ENCODE peak calls at places on chromosomes 4 and X, in six cellular contexts. One of them, this sample, is unnamed.

GRCh38 chr4:1347410-1347864 is 429 bp downstream of the UVSSA start:
- DNase-seq in AG09319: peak; percentile 59
- DNase-seq in kidney epithelial cell: no peak
- DNase-seq in ecto neural progenitor cell: no peak
- DNase-seq in iris pigment epithelial cell: peak; percentile 93
- DNase-seq in stimulated activated effector memory CD8-positive, alpha-beta T cell treated with anti-CD3 and anti-CD28 coated beads, Interleukin-12 subunit alpha, Interleukin-12 subunit beta, amount 100 ng/mL, for 72 hours: no peak
- DNase-seq in this sample: no peak

GRCh38 chr4:38150021-38150671 is 189.9 kb downstream of the PTTG2 start:
- DNase-seq in AG09319: peak; percentile 49
- DNase-seq in kidney epithelial cell: no peak
- DNase-seq in ecto neural progenitor cell: no peak
- DNase-seq in iris pigment epithelial cell: peak; percentile 88
- DNase-seq in stimulated activated effector memory CD8-positive, alpha-beta T cell treated with anti-CD3 and anti-CD28 coated beads, Interleukin-12 subunit alpha, Interleukin-12 subunit beta, amount 100 ng/mL, for 72 hours: no peak
- DNase-seq in this sample: no peak

GRCh38 chr4:52560844-52561280 is 98.2 kb downstream of the USP46 start:
- DNase-seq in AG09319: peak; percentile 25
- DNase-seq in kidney epithelial cell: no peak
- DNase-seq in ecto neural progenitor cell: no peak
- DNase-seq in iris pigment epithelial cell: peak; percentile 62
- DNase-seq in stimulated activated effector memory CD8-positive, alpha-beta T cell treated with anti-CD3 and anti-CD28 coated beads, Interleukin-12 subunit alpha, Interleukin-12 subunit beta, amount 100 ng/mL, for 72 hours: no peak
- DNase-seq in this sample: no peak

GRCh38 chrX:1327651-1328304 is 8.8 kb upstream of the IL3RA start:
- DNase-seq in AG09319: no peak
- DNase-seq in kidney epithelial cell: no peak
- DNase-seq in ecto neural progenitor cell: no peak
- DNase-seq in iris pigment epithelial cell: no peak
- DNase-seq in stimulated activated effector memory CD8-positive, alpha-beta T cell treated with anti-CD3 and anti-CD28 coated beads, Interleukin-12 subunit alpha, Interleukin-12 subunit beta, amount 100 ng/mL, for 72 hours: no peak
- DNase-seq in this sample: no peak

GRCh38 chr4:183633476-183634058 is 25.4 kb downstream of the RWDD4 start:
- DNase-seq in AG09319: no peak
- DNase-seq in kidney epithelial cell: no peak
- DNase-seq in ecto neural progenitor cell: no peak
- DNase-seq in iris pigment epithelial cell: no peak
- DNase-seq in stimulated activated effector memory CD8-positive, alpha-beta T cell treated with anti-CD3 and anti-CD28 coated beads, Interleukin-12 subunit alpha, Interleukin-12 subunit beta, amount 100 ng/mL, for 72 hours: no peak
- DNase-seq in this sample: no peak

GRCh38 chr4:186915816-186916215 is 192.2 kb upstream of the FAT1 start:
- DNase-seq in AG09319: no peak
- DNase-seq in kidney epithelial cell: no peak
- DNase-seq in ecto neural progenitor cell: no peak
- DNase-seq in iris pigment epithelial cell: peak; percentile 16
- DNase-seq in stimulated activated effector memory CD8-positive, alpha-beta T cell treated with anti-CD3 and anti-CD28 coated beads, Interleukin-12 subunit alpha, Interleukin-12 subunit beta, amount 100 ng/mL, for 72 hours: no peak
- DNase-seq in this sample: no peak

GRCh38 chr4:4782969-4783368 is 76.5 kb upstream of the MSX1 start:
- DNase-seq in AG09319: no peak
- DNase-seq in kidney epithelial cell: no peak
- DNase-seq in ecto neural progenitor cell: no peak
- DNase-seq in iris pigment epithelial cell: peak; percentile 43
- DNase-seq in stimulated activated effector memory CD8-positive, alpha-beta T cell treated with anti-CD3 and anti-CD28 coated beads, Interleukin-12 subunit alpha, Interleukin-12 subunit beta, amount 100 ng/mL, for 72 hours: no peak
- DNase-seq in this sample: no peak

GRCh38 chrX:26597981-26598380 is 382.0 kb downstream of the MAGEB5 start:
- DNase-seq in AG09319: no peak
- DNase-seq in kidney epithelial cell: no peak
- DNase-seq in ecto neural progenitor cell: no peak
- DNase-seq in iris pigment epithelial cell: peak; percentile 47
- DNase-seq in stimulated activated effector memory CD8-positive, alpha-beta T cell treated with anti-CD3 and anti-CD28 coated beads, Interleukin-12 subunit alpha, Interleukin-12 subunit beta, amount 100 ng/mL, for 72 hours: no peak
- DNase-seq in this sample: no peak

GRCh38 chr4:2138846-2139500 is 79.8 kb downstream of the NAT8L start:
- DNase-seq in AG09319: no peak
- DNase-seq in kidney epithelial cell: no peak
- DNase-seq in ecto neural progenitor cell: no peak
- DNase-seq in iris pigment epithelial cell: no peak
- DNase-seq in stimulated activated effector memory CD8-positive, alpha-beta T cell treated with anti-CD3 and anti-CD28 coated beads, Interleukin-12 subunit alpha, Interleukin-12 subunit beta, amount 100 ng/mL, for 72 hours: no peak
- DNase-seq in this sample: no peak

GRCh38 chr4:8123389-8123788 is 35.2 kb downstream of the ABLIM2 start:
- DNase-seq in AG09319: no peak
- DNase-seq in kidney epithelial cell: no peak
- DNase-seq in ecto neural progenitor cell: no peak
- DNase-seq in iris pigment epithelial cell: no peak
- DNase-seq in stimulated activated effector memory CD8-positive, alpha-beta T cell treated with anti-CD3 and anti-CD28 coated beads, Interleukin-12 subunit alpha, Interleukin-12 subunit beta, amount 100 ng/mL, for 72 hours: no peak
- DNase-seq in this sample: no peak

GRCh38 chr4:8291701-8292387 is 22.3 kb downstream of the HTRA3 start:
- DNase-seq in AG09319: no peak
- DNase-seq in kidney epithelial cell: no peak
- DNase-seq in ecto neural progenitor cell: no peak
- DNase-seq in iris pigment epithelial cell: no peak
- DNase-seq in stimulated activated effector memory CD8-positive, alpha-beta T cell treated with anti-CD3 and anti-CD28 coated beads, Interleukin-12 subunit alpha, Interleukin-12 subunit beta, amount 100 ng/mL, for 72 hours: no peak
- DNase-seq in this sample: no peak

GRCh38 chr4:169008478-169008877 is 1.6 kb downstream of the CBR4 start:
- DNase-seq in AG09319: no peak
- DNase-seq in kidney epithelial cell: no peak
- DNase-seq in ecto neural progenitor cell: no peak
- DNase-seq in iris pigment epithelial cell: no peak
- DNase-seq in stimulated activated effector memory CD8-positive, alpha-beta T cell treated with anti-CD3 and anti-CD28 coated beads, Interleukin-12 subunit alpha, Interleukin-12 subunit beta, amount 100 ng/mL, for 72 hours: no peak
- DNase-seq in this sample: no peak

GRCh38 chrX:136185409-136186022 is 38.2 kb downstream of the FHL1 start:
- DNase-seq in AG09319: no peak
- DNase-seq in kidney epithelial cell: no peak
- DNase-seq in ecto neural progenitor cell: no peak
- DNase-seq in iris pigment epithelial cell: peak; percentile 55
- DNase-seq in stimulated activated effector memory CD8-positive, alpha-beta T cell treated with anti-CD3 and anti-CD28 coated beads, Interleukin-12 subunit alpha, Interleukin-12 subunit beta, amount 100 ng/mL, for 72 hours: no peak
- DNase-seq in this sample: no peak

GRCh38 chr4:6591781-6592180 is 16.8 kb downstream of the MAN2B2 start:
- DNase-seq in AG09319: no peak
- DNase-seq in kidney epithelial cell: no peak
- DNase-seq in ecto neural progenitor cell: no peak
- DNase-seq in iris pigment epithelial cell: no peak
- DNase-seq in stimulated activated effector memory CD8-positive, alpha-beta T cell treated with anti-CD3 and anti-CD28 coated beads, Interleukin-12 subunit alpha, Interleukin-12 subunit beta, amount 100 ng/mL, for 72 hours: no peak
- DNase-seq in this sample: no peak

GRCh38 chr4:143207555-143207954 is 22.8 kb downstream of the USP38 start:
- DNase-seq in AG09319: no peak
- DNase-seq in kidney epithelial cell: no peak
- DNase-seq in ecto neural progenitor cell: no peak
- DNase-seq in iris pigment epithelial cell: peak; percentile 27
- DNase-seq in stimulated activated effector memory CD8-positive, alpha-beta T cell treated with anti-CD3 and anti-CD28 coated beads, Interleukin-12 subunit alpha, Interleukin-12 subunit beta, amount 100 ng/mL, for 72 hours: no peak
- DNase-seq in this sample: no peak

GRCh38 chr4:51831133-51831532 is 11.8 kb upstream of the DCUN1D4 start:
- DNase-seq in AG09319: no peak
- DNase-seq in kidney epithelial cell: no peak
- DNase-seq in ecto neural progenitor cell: peak; percentile 66
- DNase-seq in iris pigment epithelial cell: peak; percentile 55
- DNase-seq in stimulated activated effector memory CD8-positive, alpha-beta T cell treated with anti-CD3 and anti-CD28 coated beads, Interleukin-12 subunit alpha, Interleukin-12 subunit beta, amount 100 ng/mL, for 72 hours: peak; percentile 24
- DNase-seq in this sample: peak; percentile 36

GRCh38 chr4:177532363-177532762 is 90.1 kb upstream of the AGA start:
- DNase-seq in AG09319: no peak
- DNase-seq in kidney epithelial cell: no peak
- DNase-seq in ecto neural progenitor cell: no peak
- DNase-seq in iris pigment epithelial cell: no peak
- DNase-seq in stimulated activated effector memory CD8-positive, alpha-beta T cell treated with anti-CD3 and anti-CD28 coated beads, Interleukin-12 subunit alpha, Interleukin-12 subunit beta, amount 100 ng/mL, for 72 hours: no peak
- DNase-seq in this sample: no peak

GRCh38 chr4:17368408-17368807 is 143.5 kb downstream of the QDPR start:
- DNase-seq in AG09319: no peak
- DNase-seq in kidney epithelial cell: no peak
- DNase-seq in ecto neural progenitor cell: no peak
- DNase-seq in iris pigment epithelial cell: no peak
- DNase-seq in stimulated activated effector memory CD8-positive, alpha-beta T cell treated with anti-CD3 and anti-CD28 coated beads, Interleukin-12 subunit alpha, Interleukin-12 subunit beta, amount 100 ng/mL, for 72 hours: no peak
- DNase-seq in this sample: no peak

GRCh38 chr4:182492456-182492855 is 249.3 kb downstream of the TENM3 start:
- DNase-seq in AG09319: peak; percentile 8
- DNase-seq in kidney epithelial cell: peak; percentile 5
- DNase-seq in ecto neural progenitor cell: no peak
- DNase-seq in iris pigment epithelial cell: peak; percentile 81
- DNase-seq in stimulated activated effector memory CD8-positive, alpha-beta T cell treated with anti-CD3 and anti-CD28 coated beads, Interleukin-12 subunit alpha, Interleukin-12 subunit beta, amount 100 ng/mL, for 72 hours: no peak
- DNase-seq in this sample: no peak

GRCh38 chr4:142446965-142447474 is 399.1 kb downstream of the INPP4B start:
- DNase-seq in AG09319: no peak
- DNase-seq in kidney epithelial cell: no peak
- DNase-seq in ecto neural progenitor cell: no peak
- DNase-seq in iris pigment epithelial cell: no peak
- DNase-seq in stimulated activated effector memory CD8-positive, alpha-beta T cell treated with anti-CD3 and anti-CD28 coated beads, Interleukin-12 subunit alpha, Interleukin-12 subunit beta, amount 100 ng/mL, for 72 hours: no peak
- DNase-seq in this sample: no peak

GRCh38 chr4:69800599-69800998 is 40.2 kb upstream of the SULT1B1 start:
- DNase-seq in AG09319: no peak
- DNase-seq in kidney epithelial cell: no peak
- DNase-seq in ecto neural progenitor cell: no peak
- DNase-seq in iris pigment epithelial cell: peak; percentile 54
- DNase-seq in stimulated activated effector memory CD8-positive, alpha-beta T cell treated with anti-CD3 and anti-CD28 coated beads, Interleukin-12 subunit alpha, Interleukin-12 subunit beta, amount 100 ng/mL, for 72 hours: no peak
- DNase-seq in this sample: no peak

GRCh38 chr4:137312257-137312656 is 220.0 kb downstream of the PCDH18 start:
- DNase-seq in AG09319: no peak
- DNase-seq in kidney epithelial cell: no peak
- DNase-seq in ecto neural progenitor cell: no peak
- DNase-seq in iris pigment epithelial cell: peak; percentile 80
- DNase-seq in stimulated activated effector memory CD8-positive, alpha-beta T cell treated with anti-CD3 and anti-CD28 coated beads, Interleukin-12 subunit alpha, Interleukin-12 subunit beta, amount 100 ng/mL, for 72 hours: no peak
- DNase-seq in this sample: no peak

GRCh38 chr4:17064959-17065358 is 166.5 kb upstream of the LDB2 start:
- DNase-seq in AG09319: no peak
- DNase-seq in kidney epithelial cell: no peak
- DNase-seq in ecto neural progenitor cell: no peak
- DNase-seq in iris pigment epithelial cell: peak; percentile 61
- DNase-seq in stimulated activated effector memory CD8-positive, alpha-beta T cell treated with anti-CD3 and anti-CD28 coated beads, Interleukin-12 subunit alpha, Interleukin-12 subunit beta, amount 100 ng/mL, for 72 hours: no peak
- DNase-seq in this sample: no peak

GRCh38 chr4:119627267-119628190 is 1.1 kb downstream of the PDE5A start:
- DNase-seq in AG09319: peak; percentile 70
- DNase-seq in kidney epithelial cell: no peak
- DNase-seq in ecto neural progenitor cell: peak; percentile 81
- DNase-seq in iris pigment epithelial cell: peak; percentile 72
- DNase-seq in stimulated activated effector memory CD8-positive, alpha-beta T cell treated with anti-CD3 and anti-CD28 coated beads, Interleukin-12 subunit alpha, Interleukin-12 subunit beta, amount 100 ng/mL, for 72 hours: peak; percentile 56
- DNase-seq in this sample: peak; percentile 68

GRCh38 chrX:53084863-53085262 is 2.7 kb downstream of the TSPYL2 start:
- DNase-seq in AG09319: no peak
- DNase-seq in kidney epithelial cell: no peak
- DNase-seq in ecto neural progenitor cell: no peak
- DNase-seq in iris pigment epithelial cell: no peak
- DNase-seq in stimulated activated effector memory CD8-positive, alpha-beta T cell treated with anti-CD3 and anti-CD28 coated beads, Interleukin-12 subunit alpha, Interleukin-12 subunit beta, amount 100 ng/mL, for 72 hours: no peak
- DNase-seq in this sample: no peak

GRCh38 chr4:7393491-7394183 is 41.1 kb downstream of the PSAPL1 start:
- DNase-seq in AG09319: no peak
- DNase-seq in kidney epithelial cell: no peak
- DNase-seq in ecto neural progenitor cell: peak; percentile 42
- DNase-seq in iris pigment epithelial cell: no peak
- DNase-seq in stimulated activated effector memory CD8-positive, alpha-beta T cell treated with anti-CD3 and anti-CD28 coated beads, Interleukin-12 subunit alpha, Interleukin-12 subunit beta, amount 100 ng/mL, for 72 hours: no peak
- DNase-seq in this sample: no peak

GRCh38 chrX:46279925-46280313 is 265.3 kb downstream of the ZNF674 start:
- DNase-seq in AG09319: no peak
- DNase-seq in kidney epithelial cell: no peak
- DNase-seq in ecto neural progenitor cell: no peak
- DNase-seq in iris pigment epithelial cell: peak; percentile 38
- DNase-seq in stimulated activated effector memory CD8-positive, alpha-beta T cell treated with anti-CD3 and anti-CD28 coated beads, Interleukin-12 subunit alpha, Interleukin-12 subunit beta, amount 100 ng/mL, for 72 hours: no peak
- DNase-seq in this sample: no peak

GRCh38 chr4:84964995-84965557 is 1.4 kb downstream of the WDFY3 start:
- DNase-seq in AG09319: no peak
- DNase-seq in kidney epithelial cell: no peak
- DNase-seq in ecto neural progenitor cell: no peak
- DNase-seq in iris pigment epithelial cell: no peak
- DNase-seq in stimulated activated effector memory CD8-positive, alpha-beta T cell treated with anti-CD3 and anti-CD28 coated beads, Interleukin-12 subunit alpha, Interleukin-12 subunit beta, amount 100 ng/mL, for 72 hours: no peak
- DNase-seq in this sample: no peak

GRCh38 chr4:148445903-148446261 is 3.7 kb upstream of the NR3C2 start:
- DNase-seq in AG09319: no peak
- DNase-seq in kidney epithelial cell: no peak
- DNase-seq in ecto neural progenitor cell: no peak
- DNase-seq in iris pigment epithelial cell: no peak
- DNase-seq in stimulated activated effector memory CD8-positive, alpha-beta T cell treated with anti-CD3 and anti-CD28 coated beads, Interleukin-12 subunit alpha, Interleukin-12 subunit beta, amount 100 ng/mL, for 72 hours: no peak
- DNase-seq in this sample: no peak

GRCh38 chr4:6221296-6221850 is 21.0 kb upstream of the JAKMIP1 start:
- DNase-seq in AG09319: no peak
- DNase-seq in kidney epithelial cell: no peak
- DNase-seq in ecto neural progenitor cell: no peak
- DNase-seq in iris pigment epithelial cell: no peak
- DNase-seq in stimulated activated effector memory CD8-positive, alpha-beta T cell treated with anti-CD3 and anti-CD28 coated beads, Interleukin-12 subunit alpha, Interleukin-12 subunit beta, amount 100 ng/mL, for 72 hours: no peak
- DNase-seq in this sample: no peak

This sample was measured in memory B cell.